ENCODE peak calls at places on chromosomes 12 and 14, in seven cellular contexts. Y is H4; U is NCI-H1105; X is MM.1S; S is activated naive CD4-positive, alpha-beta T cell treated with anti-CD3 and anti-CD28 coated beads for 36 hours; J is kidney; Q is NCI-H2081 treated with DMSO at 0.1 percent for 48 hours. B is an unnamed sample.

GRCh38 chr12:24596768-24597388 is 352.0 kb downstream of the BCAT1 start:
- DNase-seq in Y (peak; percentile 39), U (peak; percentile 23), X (peak; percentile 28), S (no peak), J (no peak), Q (peak; percentile 13), B (no peak)

GRCh38 chr12:131867891-131868675 is 26.3 kb upstream of the ULK1 start:
- DNase-seq in Y (peak; percentile 48), U (no peak), X (no peak), S (no peak), J (peak; percentile 65), Q (no peak), B (no peak)

GRCh38 chr14:89187501-89187900 is 229.5 kb downstream of the FOXN3 start:
- DNase-seq in Y (no peak), U (no peak), X (no peak), S (no peak), J (no peak), Q (no peak), B (no peak)

GRCh38 chr12:54429014-54429471 is 10.0 kb upstream of the ITGA5 start:
- DNase-seq in Y (no peak), U (no peak), X (no peak), S (no peak), J (no peak), Q (no peak), B (no peak)

GRCh38 chr14:21264025-21264801 is 5.0 kb downstream of the HNRNPC start:
- DNase-seq in Y (peak; percentile 23), U (no peak), X (peak; percentile 25), S (no peak), J (no peak), Q (no peak), B (no peak)

GRCh38 chr12:20024194-20024593 is 344.1 kb upstream of the PDE3A start:
- DNase-seq in Y (no peak), U (no peak), X (no peak), S (no peak), J (no peak), Q (no peak), B (no peak)

GRCh38 chr12:22121224-22121623 is 75.2 kb downstream of the CMAS start:
- DNase-seq in Y (no peak), U (no peak), X (peak; percentile 49), S (peak; percentile 51), J (no peak), Q (no peak), B (no peak)

GRCh38 chr12:105611340-105611739 is 280.8 kb downstream of the C12orf75 start:
- DNase-seq in Y (no peak), U (no peak), X (no peak), S (no peak), J (no peak), Q (no peak), B (no peak)

GRCh38 chr12:104197264-104197663 is 18.3 kb upstream of the TXNRD1 start:
- DNase-seq in Y (no peak), U (no peak), X (no peak), S (no peak), J (no peak), Q (no peak), B (no peak)

GRCh38 chr12:89352242-89352491 is 134 bp downstream of the DUSP6 start:
- DNase-seq in Y (no peak), U (no peak), X (no peak), S (no peak), J (no peak), Q (no peak), B (no peak)

GRCh38 chr14:50040401-50040775 is 76.0 kb downstream of the VCPKMT start:
- DNase-seq in Y (peak; percentile 90), U (no peak), X (peak; percentile 28), S (peak; percentile 56), J (no peak), Q (no peak), B (no peak)

GRCh38 chr12:23204933-23205778 is 580.2 kb downstream of the ETNK1 start:
- DNase-seq in Y (peak; percentile 68), U (peak; percentile 42), X (peak; percentile 76), S (peak; percentile 13), J (no peak), Q (no peak), B (no peak)

GRCh38 chr14:58815781-58816297 is 178.1 kb downstream of the DACT1 start:
- DNase-seq in Y (no peak), U (no peak), X (no peak), S (no peak), J (no peak), Q (peak; percentile 26), B (no peak)

GRCh38 chr14:32648434-32648833 is 290.2 kb upstream of the NPAS3 start:
- DNase-seq in Y (peak; percentile 30), U (no peak), X (no peak), S (no peak), J (no peak), Q (no peak), B (no peak)

GRCh38 chr14:59707778-59708635 is 131.4 kb upstream of the CCDC175 start:
- DNase-seq in Y (no peak), U (no peak), X (no peak), S (no peak), J (no peak), Q (no peak), B (no peak)